ENCODE peak calls at places on chromosome 9, in ten cellular contexts. G is tibial nerve; Q is nephron progenitor cell; I is glutamatergic neuron; D is cardiac muscle cell; N is HCT116; H is CD8-positive, alpha-beta T cell; B is chondrocyte; L is AG04450; F is fibroblast of lung. M is an unnamed sample.

GRCh38 chr9:33469891-33470290 is 3.8 kb downstream of the NOL6 start:
- DNase-seq in H (no peak), F (no peak), N (no peak), I (no peak), G (no peak), B (peak; percentile 59), Q (no peak), L (no peak), D (no peak), M (no peak)

GRCh38 chr9:34123682-34124081 is 2.8 kb downstream of the DCAF12 start:
- DNase-seq in Q (no peak), G (no peak), F (no peak), B (no peak), L (no peak), N (no peak), H (no peak), D (no peak), I (no peak), M (no peak)

GRCh38 chr9:18723366-18723765 is 249.4 kb downstream of the ADAMTSL1 start:
- DNase-seq in D (no peak), L (no peak), H (no peak), G (no peak), B (no peak), N (no peak), Q (no peak), I (no peak), F (no peak), M (no peak)

GRCh38 chr9:22147818-22148573 is 138.9 kb upstream of the CDKN2B start:
- DNase-seq in B (no peak), I (no peak), F (peak; percentile 99), H (no peak), L (peak; percentile 75), Q (no peak), D (no peak), G (no peak), N (peak; percentile 60), M (no peak)

GRCh38 chr9:134807726-134808125 is 72.9 kb upstream of the FCN2 start:
- DNase-seq in N (no peak), B (no peak), L (peak; percentile 23), H (no peak), D (peak; percentile 42), Q (no peak), F (peak; percentile 70), G (no peak), I (no peak), M (no peak)

GRCh38 chr9:135479469-135480052 is at the start of gene PPP1R26:
- DNase-seq in L (no peak), F (no peak), B (no peak), N (no peak), G (no peak), I (peak; percentile 49), H (no peak), D (peak; percentile 69), Q (peak; percentile 66), M (peak; percentile 30)

GRCh38 chr9:22201256-22201655 is 192.2 kb upstream of the CDKN2B start:
- DNase-seq in F (no peak), N (no peak), L (no peak), D (no peak), G (no peak), B (no peak), H (no peak), I (no peak), Q (no peak), M (no peak)

GRCh38 chr9:116883676-116884075 is 196.6 kb downstream of the TRIM32 start:
- DNase-seq in N (no peak), L (no peak), F (no peak), H (no peak), Q (no peak), G (no peak), B (no peak), I (no peak), D (no peak), M (no peak)

GRCh38 chr9:97698865-97699264 is 1.7 kb upstream of the XPA start:
- DNase-seq in G (no peak), F (no peak), B (no peak), N (no peak), Q (no peak), L (no peak), H (no peak), I (no peak), D (no peak), M (no peak)

GRCh38 chr9:10026585-10026984 is 586.2 kb downstream of the PTPRD start:
- DNase-seq in D (no peak), B (no peak), H (no peak), Q (no peak), I (no peak), N (no peak), F (no peak), G (no peak), L (no peak), M (no peak)

GRCh38 chr9:136013116-136013515 is 51.9 kb upstream of the UBAC1 start:
- DNase-seq in G (no peak), I (peak; percentile 21), B (peak; percentile 73), F (no peak), L (no peak), Q (peak; percentile 1), N (no peak), D (no peak), H (no peak), M (no peak)

GRCh38 chr9:137437691-137438590 is 3.2 kb downstream of the ENTPD8 start:
- DNase-seq in L (no peak), F (no peak), I (no peak), N (no peak), D (no peak), Q (peak; percentile 1), B (peak; percentile 85), H (no peak), G (no peak), M (no peak)

GRCh38 chr9:124551472-124552339 is 44.5 kb upstream of the NR5A1 start:
- DNase-seq in N (peak; percentile 46), Q (peak; percentile 59), D (peak; percentile 75), F (peak; percentile 81), L (peak; percentile 34), H (no peak), G (no peak), B (no peak), I (peak; percentile 77), M (peak; percentile 61)

GRCh38 chr9:8649157-8649556 is 849.6 kb upstream of the DMAC1 start:
- DNase-seq in Q (no peak), B (no peak), I (no peak), F (peak; percentile 81), N (no peak), H (no peak), G (no peak), L (no peak), D (no peak), M (no peak)

GRCh38 chr9:6645153-6646027 is at the start of gene GLDC:
- DNase-seq in H (no peak), G (no peak), F (peak; percentile 20), B (no peak), I (peak; percentile 77), Q (peak; percentile 71), L (no peak), D (peak; percentile 79), N (peak; percentile 79), M (peak; percentile 57)

DNA sequence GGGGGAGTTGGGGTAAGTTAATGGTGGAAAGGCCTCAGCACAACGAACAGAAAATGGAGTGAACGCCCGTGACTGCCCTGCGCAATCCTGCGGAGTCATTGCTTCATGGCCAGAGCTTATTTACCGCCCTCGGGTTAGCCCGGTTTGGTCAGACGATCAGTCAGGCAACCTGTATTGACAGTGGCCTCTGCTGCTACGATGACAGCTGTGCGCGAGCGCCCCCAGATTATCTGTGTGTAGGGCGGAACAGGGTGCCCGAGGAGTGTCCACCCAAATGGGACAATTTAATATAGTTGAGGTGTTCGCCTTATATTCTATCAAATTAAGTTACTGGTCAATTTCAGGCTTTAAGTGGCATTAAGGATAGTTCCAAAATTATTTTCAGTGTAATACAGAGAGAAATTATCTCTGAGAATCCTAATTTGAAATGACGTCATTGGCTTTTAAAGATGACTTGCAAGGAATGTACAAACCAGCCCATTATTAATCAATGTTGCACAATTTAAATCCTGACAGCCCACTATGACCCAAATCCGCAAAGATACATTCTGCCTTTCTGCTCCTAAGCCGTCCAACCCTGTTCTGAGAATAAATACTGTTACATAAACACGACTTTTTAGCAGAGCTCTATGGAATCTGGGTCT is 879 bp upstream of the UBQLN1 start:
- DNase-seq in H (peak; percentile 43), Q (peak; percentile 57), N (peak; percentile 40), D (peak; percentile 50), I (peak; percentile 70), L (no peak), F (peak; percentile 40), B (no peak), G (peak; percentile 53), M (peak; percentile 37)
- TF ChIP-seq CTCF in H (no peak), Q (no peak), N (peak; percentile 24), D (no peak), I (no peak), L (no peak), F (no peak), B (peak; percentile 63), G (no peak), M (peak; percentile 33)

GRCh38 chr9:37407468-37407867 is 15.0 kb upstream of the GRHPR start:
- DNase-seq in Q (no peak), H (no peak), N (no peak), I (no peak), D (no peak), L (no peak), B (no peak), G (no peak), F (no peak), M (no peak)
- TF ChIP-seq CTCF in Q (no peak), H (peak; percentile 21), N (peak; percentile 58), I (peak; percentile 16), D (peak; percentile 11), L (peak; percentile 17), B (peak; percentile 68), G (no peak), F (no peak), M (no peak)

GRCh38 chr9:120729796-120730195 is 15.5 kb upstream of the MEGF9 start:
- DNase-seq in H (no peak), N (no peak), F (no peak), I (no peak), Q (peak; percentile 14), D (no peak), B (no peak), G (no peak), L (no peak), M (no peak)
- TF ChIP-seq CTCF in H (no peak), N (peak; percentile 43), F (no peak), I (no peak), Q (peak; percentile 29), D (no peak), B (peak; percentile 55), G (no peak), L (peak; percentile 32), M (peak; percentile 20)

DNA sequence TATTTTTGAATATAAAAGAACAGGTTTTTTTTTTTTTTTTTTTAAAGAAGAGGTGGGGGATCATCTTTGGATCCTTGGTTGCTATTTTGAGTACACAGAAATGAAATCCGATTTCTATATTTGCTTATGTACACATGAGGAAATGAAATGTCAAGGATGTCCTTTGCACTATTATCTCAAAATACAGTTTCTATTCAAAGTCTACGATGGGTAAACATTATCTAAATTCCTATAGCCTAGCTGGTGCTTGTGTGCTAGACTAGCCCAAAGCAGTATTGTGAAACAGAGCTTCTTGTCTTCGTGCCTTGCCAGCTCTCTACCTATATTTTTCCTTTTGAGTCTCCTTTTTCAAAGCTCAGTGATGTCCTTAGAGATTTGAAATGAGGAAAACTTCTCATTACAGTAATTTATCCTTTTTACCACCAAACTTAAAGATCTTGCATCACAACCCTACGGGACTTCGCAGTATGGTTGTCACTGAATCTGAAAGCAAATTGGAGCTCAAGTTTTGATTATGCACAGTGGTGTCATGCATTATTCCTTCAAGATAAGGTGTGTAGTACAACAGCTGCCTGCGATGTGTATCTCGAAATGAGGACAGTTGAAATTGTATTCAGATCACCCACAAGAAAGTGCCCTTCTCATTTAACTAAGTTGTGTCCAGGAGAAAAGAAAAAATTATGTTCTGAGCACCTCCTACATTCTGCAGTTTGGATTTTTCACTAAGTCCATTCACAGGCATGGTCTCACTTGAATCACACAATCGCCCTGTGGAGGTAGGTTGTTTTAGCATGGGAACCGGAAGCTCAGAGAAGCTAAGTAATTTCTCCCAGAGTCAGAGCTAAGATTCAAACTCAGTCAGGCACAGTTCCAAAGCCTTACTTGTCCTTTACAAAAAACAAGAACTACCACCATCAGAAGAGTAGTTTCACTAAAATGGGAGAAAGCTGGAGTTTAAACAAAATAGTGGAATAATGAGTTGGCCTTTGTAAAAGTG is 379.0 kb downstream of the GLIS3 start:
- DNase-seq in F (no peak), I (no peak), Q (no peak), L (no peak), G (no peak), D (no peak), N (no peak), H (no peak), B (no peak), M (no peak)
- TF ChIP-seq CTCF in F (no peak), I (no peak), Q (no peak), L (no peak), G (no peak), D (no peak), N (no peak), H (no peak), B (no peak), M (no peak)

M was measured in neural crest cell.